ENCODE peak calls at places on chromosomes 5 and 9, in eight cellular contexts. W, J, Z, G, H, V, O and C are unnamed samples.

GRCh38 chr5:139639619-139640431 is 8.3 kb upstream of the CXXC5 start:
- DNase-seq in W (peak), J (no peak), Z (no peak), G (peak), H (no peak), V (peak), O (no peak), C (no peak)

GRCh38 chr9:4936277-4936676 is 48.8 kb upstream of the JAK2 start:
- DNase-seq in W (no peak), J (no peak), Z (peak), G (no peak), H (no peak), V (no peak), O (no peak), C (peak)

GRCh38 chr9:111516061-111516465 is 8.9 kb upstream of the ZNF483 start:
- DNase-seq in W (no peak), J (no peak), Z (no peak), G (no peak), H (no peak), V (no peak), O (no peak), C (peak)

GRCh38 chr9:131781069-131781468 is 41.2 kb upstream of the RAPGEF1 start:
- DNase-seq in W (no peak), J (no peak), Z (no peak), G (no peak), H (no peak), V (no peak), O (peak), C (no peak)

GRCh38 chr9:134660407-134660806 is 18.8 kb downstream of the COL5A1 start:
- DNase-seq in W (no peak), J (no peak), Z (no peak), G (no peak), H (no peak), V (no peak), O (no peak), C (no peak)

GRCh38 chr9:132725306-132725705 is 55.0 kb downstream of the GTF3C4 start:
- DNase-seq in W (no peak), J (no peak), Z (no peak), G (peak), H (no peak), V (no peak), O (no peak), C (no peak)

GRCh38 chr5:9188131-9188530 is 357.7 kb downstream of the SEMA5A start:
- DNase-seq in W (no peak), J (no peak), Z (no peak), G (no peak), H (no peak), V (peak), O (no peak), C (no peak)

GRCh38 chr9:112921549-112921948 is 30.9 kb upstream of the SLC46A2 start:
- DNase-seq in W (no peak), J (no peak), Z (no peak), G (no peak), H (no peak), V (no peak), O (peak), C (peak)

GRCh38 chr5:158303261-158303660 is 444.3 kb upstream of the CLINT1 start:
- DNase-seq in W (no peak), J (no peak), Z (no peak), G (no peak), H (no peak), V (no peak), O (no peak), C (no peak)

GRCh38 chr9:35675732-35676392 is 2.1 kb downstream of the CA9 start:
- DNase-seq in W (peak), J (peak), Z (peak), G (peak), H (no peak), V (no peak), O (peak), C (no peak)

GRCh38 chr9:70477907-70478480 is 63.5 kb upstream of the KLF9 start:
- DNase-seq in W (no peak), J (no peak), Z (no peak), G (no peak), H (no peak), V (no peak), O (no peak), C (no peak)